ENCODE peak calls at places on chromosomes 11 and 22, in five cellular contexts. I is H9, F is neuronal stem cell, R is IMR-90, Y is H1. U is an unnamed sample.

GRCh38 chr11:103395612-103396011 is 286.4 kb downstream of the DYNC2H1 start:
- DNase-seq in I (no peak), R (peak; percentile 69), Y (no peak), F (no peak), U (peak; percentile 70)

GRCh38 chr22:23233084-23233501 is 52.8 kb downstream of the BCR start:
- DNase-seq in Y (no peak), I (peak; percentile 49), R (no peak), F (no peak), U (no peak)

GRCh38 chr11:12680246-12680939 is 6.2 kb downstream of the TEAD1 start:
- DNase-seq in F (peak; percentile 85), Y (peak; percentile 86), I (peak; percentile 96), R (peak; percentile 91), U (peak; percentile 96)

GRCh38 chr22:22843848-22844247 is 43.8 kb upstream of the IGLL5 start:
- DNase-seq in R (no peak), F (no peak), Y (no peak), I (no peak), U (no peak)

GRCh38 chr11:3823303-3823702 is 14.9 kb downstream of the PGAP2 start:
- DNase-seq in R (peak; percentile 84), F (no peak), I (no peak), Y (no peak), U (peak; percentile 65)

GRCh38 chr22:40313007-40313406 is 33.3 kb upstream of the ADSL start:
- DNase-seq in F (no peak), I (no peak), R (no peak), Y (no peak), U (no peak)

GRCh38 chr11:124745835-124746620 is 6.0 kb downstream of the VSIG2 start:
- DNase-seq in R (no peak), Y (no peak), I (peak; percentile 64), F (no peak), U (no peak)

GRCh38 chr11:101797335-101797734 is 117.5 kb upstream of the CEP126 start:
- DNase-seq in Y (no peak), F (no peak), I (no peak), R (peak; percentile 70), U (no peak)

GRCh38 chr11:26778000-26778757 is 56.3 kb upstream of the SLC5A12 start:
- DNase-seq in R (peak; percentile 81), F (no peak), Y (no peak), I (no peak), U (peak; percentile 82)

GRCh38 chr11:114501901-114502300 is 57.8 kb downstream of the NXPE1 start:
- DNase-seq in R (no peak), Y (no peak), F (no peak), I (no peak), U (no peak)

GRCh38 chr11:120137611-120138521 is at the start of gene TRIM29:
- DNase-seq in I (peak; percentile 43), R (no peak), F (no peak), Y (no peak), U (no peak)

GRCh38 chr11:111730031-111730430 is 36.2 kb downstream of the PPP2R1B start:
- DNase-seq in F (no peak), R (no peak), I (no peak), Y (no peak), U (peak; percentile 42)

GRCh38 chr22:49238181-49239141 is 589.2 kb downstream of the BRD1 start:
- DNase-seq in Y (no peak), I (peak; percentile 20), R (no peak), F (no peak), U (no peak)

GRCh38 chr11:123082977-123083376 is 21.0 kb upstream of the HSPA8 start:
- DNase-seq in Y (no peak), R (no peak), I (no peak), F (no peak), U (peak; percentile 49)

GRCh38 chr11:130168105-130168504 is 8.5 kb downstream of the ST14 start:
- DNase-seq in I (no peak), F (no peak), R (peak; percentile 88), Y (no peak), U (no peak)

GRCh38 chr11:57399221-57399620 is 8.8 kb upstream of the PRG2 start:
- DNase-seq in Y (no peak), F (no peak), R (no peak), I (no peak), U (no peak)

GRCh38 chr11:36684840-36685800 is 87.1 kb upstream of the RAG2 start:
- DNase-seq in R (no peak), Y (no peak), F (no peak), I (no peak), U (no peak)

GRCh38 chr11:32056445-32056844 is 34.4 kb upstream of the RCN1 start:
- DNase-seq in I (no peak), F (no peak), R (no peak), Y (no peak), U (no peak)

GRCh38 chr11:62545437-62546243 is 966 bp downstream of the AHNAK start:
- DNase-seq in Y (peak; percentile 53), I (peak; percentile 81), F (peak; percentile 78), R (peak; percentile 93), U (peak; percentile 91)

GRCh38 chr22:44592466-44593180 is 94.6 kb upstream of the RTL6 start:
- DNase-seq in F (no peak), R (no peak), I (no peak), Y (no peak), U (no peak)

GRCh38 chr22:31346733-31347250 is 646 bp upstream of the PATZ1 start:
- DNase-seq in F (peak; percentile 65), R (peak; percentile 33), Y (no peak), I (peak; percentile 79), U (peak; percentile 75)

GRCh38 chr11:119307219-119307618 is 9.7 kb downstream of the MCAM start:
- DNase-seq in F (no peak), Y (no peak), I (no peak), R (no peak), U (no peak)

GRCh38 chr11:6622261-6623171 is 3.3 kb upstream of the TPP1 start:
- DNase-seq in Y (no peak), R (no peak), I (no peak), F (no peak), U (no peak)

GRCh38 chr11:18669629-18670162 is 28.9 kb upstream of the TMEM86A start:
- DNase-seq in Y (no peak), I (peak; percentile 36), F (no peak), R (no peak), U (no peak)

GRCh38 chr11:92688416-92688815 is 281.0 kb upstream of the MTNR1B start:
- DNase-seq in Y (no peak), R (no peak), I (no peak), F (no peak), U (no peak)

GRCh38 chr11:108788565-108789199 is 123.8 kb downstream of the DDX10 start:
- DNase-seq in I (peak; percentile 59), F (peak; percentile 1), Y (no peak), R (peak; percentile 41), U (peak; percentile 49)

GRCh38 chr11:43579171-43579918 is 101.2 kb upstream of the HSD17B12 start:
- DNase-seq in Y (no peak), R (peak; percentile 42), F (no peak), I (peak; percentile 78), U (peak; percentile 57)

GRCh38 chr11:102446606-102447005 is 6.0 kb downstream of the TMEM123 start:
- DNase-seq in I (no peak), Y (no peak), R (peak; percentile 79), F (no peak), U (peak; percentile 74)

GRCh38 chr11:45688472-45689033 is 23.1 kb upstream of the CHST1 start:
- DNase-seq in F (no peak), R (no peak), I (no peak), Y (no peak), U (no peak)

GRCh38 chr22:45192701-45193187 is 29.0 kb downstream of the NUP50 start:
- DNase-seq in Y (no peak), F (no peak), I (peak; percentile 69), R (no peak), U (no peak)

GRCh38 chr11:70201876-70202861 is 927 bp upstream of the FADD start:
- DNase-seq in I (no peak), F (no peak), Y (no peak), R (no peak), U (peak; percentile 54)

GRCh38 chr11:123454060-123454651 is 24.1 kb downstream of the GRAMD1B start:
- DNase-seq in I (no peak), F (no peak), R (peak; percentile 61), Y (no peak), U (peak; percentile 78)

GRCh38 chr11:44303401-44303938 is 6.5 kb downstream of the ALX4 start:
- DNase-seq in I (no peak), F (no peak), Y (no peak), R (no peak), U (no peak)

GRCh38 chr11:86805873-86806310 is 5.5 kb downstream of the PRSS23 start:
- DNase-seq in F (no peak), I (no peak), Y (no peak), R (no peak), U (no peak)

GRCh38 chr22:26786398-26786797 is 129.0 kb downstream of the MIAT start:
- DNase-seq in F (no peak), I (no peak), Y (no peak), R (no peak), U (no peak)

GRCh38 chr11:95339554-95339953 is 108.6 kb upstream of the SESN3 start:
- DNase-seq in I (no peak), Y (no peak), R (no peak), F (no peak), U (peak; percentile 28)
- H2BK120ac ChIP-seq in I (no peak overlapping the region), Y (no peak overlapping the region), R (no peak overlapping the region), F (no peak overlapping the region), U (no peak overlapping the region)

GRCh38 chr22:36386900-36387663 is 685 bp downstream of the MYH9 start:
- DNase-seq in I (no peak), R (no peak), Y (no peak), F (no peak), U (no peak)
- H2BK120ac ChIP-seq in I (no peak overlapping the region), R (peak overlapping the region; percentile 82), Y (no peak overlapping the region), F (peak overlapping the region; percentile 53), U (peak overlapping the region; percentile 98)

DNA sequence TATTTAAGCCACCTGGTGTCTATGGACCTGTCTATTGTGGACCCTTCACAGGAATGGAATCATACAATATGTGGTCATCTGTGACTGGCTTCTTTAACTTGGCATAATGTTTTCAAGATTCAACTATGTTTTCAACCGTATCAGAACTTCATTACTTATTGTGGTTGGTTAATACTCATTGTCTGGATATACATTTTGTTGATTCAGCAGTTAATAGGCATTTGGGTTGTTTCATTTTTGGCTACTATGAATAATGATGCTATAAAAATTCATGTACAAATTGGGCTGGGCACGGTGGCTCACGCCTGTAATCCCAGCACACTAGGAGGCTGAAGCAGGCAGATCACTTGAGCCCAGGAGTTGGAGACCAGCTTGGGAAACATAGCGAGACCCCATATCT is 2.5 kb upstream of the RAPSN start:
- DNase-seq in R (no peak), F (no peak), I (no peak), Y (no peak), U (no peak)
- H2BK120ac ChIP-seq in R (no peak overlapping the region), F (no peak overlapping the region), I (no peak overlapping the region), Y (no peak overlapping the region), U (no peak overlapping the region)

DNA sequence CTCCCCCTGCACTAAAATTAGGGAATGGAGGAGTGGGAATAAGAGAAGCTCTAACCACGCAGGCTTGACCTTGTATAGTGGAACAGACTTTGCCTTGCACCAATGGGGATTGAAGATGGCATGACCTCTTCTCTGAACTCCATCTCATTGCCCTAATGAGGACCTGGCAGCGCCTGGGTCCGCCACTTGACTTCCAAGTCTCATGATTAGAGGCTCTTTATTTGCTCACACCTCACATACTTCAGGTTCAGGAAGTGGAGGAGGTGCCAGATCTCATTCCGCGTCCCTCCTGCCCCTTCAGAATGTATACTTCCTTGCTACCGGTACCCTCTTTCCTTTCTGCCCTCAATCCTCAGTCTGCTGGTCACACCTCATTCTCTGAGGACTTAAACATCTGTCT is 106.0 kb upstream of the CD44 start:
- DNase-seq in F (no peak), I (no peak), Y (no peak), R (no peak), U (no peak)
- H2BK120ac ChIP-seq in F (no peak overlapping the region), I (no peak overlapping the region), Y (no peak overlapping the region), R (peak overlapping the region; percentile 32), U (no peak overlapping the region)